ENCODE peak calls at places on chromosomes 3 and 15, in five cellular contexts. Q is HTR-8/SVneo, A is endodermal cell, L is T-helper 1 cell, J is fibroblast of the aortic adventitia. E is an unnamed sample.
A peak's percentile ranks its signal among the peaks of the same experiment; 100 is the strongest.

GRCh38 chr15:93900476-93901400 is 330.6 kb upstream of the MCTP2 start:
- DNase-seq in Q (no peak), A (peak; percentile 65), J (no peak), L (no peak), E (peak; percentile 22)

GRCh38 chr3:30578986-30579579 is 27.3 kb upstream of the TGFBR2 start:
- DNase-seq in J (no peak), Q (no peak), L (no peak), A (no peak), E (no peak)

GRCh38 chr3:134846943-134847342 is 51.9 kb downstream of the EPHB1 start:
- DNase-seq in L (no peak), J (peak; percentile 78), Q (peak; percentile 67), A (peak; percentile 59), E (peak; percentile 8)

GRCh38 chr3:66488492-66488891 is 12.3 kb downstream of the LRIG1 start:
- DNase-seq in A (no peak), J (no peak), Q (no peak), L (peak; percentile 45), E (no peak)

GRCh38 chr15:64740361-64741170 is 34.8 kb downstream of the RBPMS2 start:
- DNase-seq in A (no peak), Q (no peak), L (no peak), J (peak; percentile 50), E (no peak)

GRCh38 chr3:98945006-98945626 is 43.6 kb upstream of the DCBLD2 start:
- DNase-seq in A (no peak), Q (no peak), L (no peak), J (peak; percentile 95), E (no peak)

GRCh38 chr3:111717601-111718000 is 122.5 kb upstream of the ZBED2 start:
- DNase-seq in J (peak; percentile 91), A (peak; percentile 87), L (peak; percentile 68), Q (peak; percentile 77), E (peak; percentile 92)

GRCh38 chr3:98573231-98573728 is 20.1 kb downstream of the CPOX start:
- DNase-seq in A (no peak), Q (peak; percentile 23), L (peak; percentile 57), J (peak; percentile 49), E (peak; percentile 58)

GRCh38 chr3:34140606-34141005 is 342.2 kb downstream of the PDCD6IP start:
- DNase-seq in L (no peak), Q (no peak), A (no peak), J (peak; percentile 2), E (no peak)

GRCh38 chr15:100910119-100910518 is 9.0 kb upstream of the LRRK1 start:
- DNase-seq in Q (no peak), L (no peak), A (peak; percentile 47), J (no peak), E (peak; percentile 46)

GRCh38 chr15:81500081-81500480 is 126.1 kb upstream of the TMC3 start:
- DNase-seq in J (no peak), A (no peak), Q (no peak), L (no peak), E (no peak)

GRCh38 chr3:40869013-40869412 is 330.3 kb upstream of the CTNNB1 start:
- DNase-seq in L (no peak), J (no peak), Q (no peak), A (peak; percentile 61), E (no peak)

E was measured in GM23338.